ENCODE peak calls at places on chromosome 17, in nine cellular contexts. V is cerebellar nuclear complex; Z is pancreas; C is heart left ventricle; M is RCC 7860; Y is endothelial cell; J is lower lobe of right lung; U is AG10803; P is activated T-helper 9 cell treated with anti-CD3 and anti-CD28 coated beads, Interleukin-2, amount 50 U/mL, for 16 hours. Q is an unnamed sample.

GRCh38 chr17:49439673-49440571 is 25.2 kb upstream of the PHB1 start:
- DNase-seq in V (no peak), Z (no peak), C (no peak), M (peak), Y (no peak), J (no peak), U (peak), P (no peak), Q (peak)

GRCh38 chr17:39027037-39027436 is 59.8 kb upstream of the FBXO47 start:
- DNase-seq in V (no peak), Z (peak), C (peak), M (no peak), Y (peak), J (peak), U (peak), P (no peak), Q (peak)

GRCh38 chr17:82449136-82449882 is 1.2 kb downstream of the CYBC1 start:
- DNase-seq in V (no peak), Z (peak), C (no peak), M (no peak), Y (peak), J (no peak), U (no peak), P (peak), Q (no peak)

GRCh38 chr17:82232322-82232785 is 3.5 kb downstream of the SLC16A3 start:
- DNase-seq in V (no peak), Z (no peak), C (no peak), M (no peak), Y (no peak), J (no peak), U (no peak), P (no peak), Q (no peak)

GRCh38 chr17:57699751-57700186 is 45.3 kb downstream of the CCDC182 start:
- DNase-seq in V (no peak), Z (no peak), C (no peak), M (no peak), Y (no peak), J (no peak), U (peak), P (no peak), Q (no peak)

GRCh38 chr17:41308251-41308917 is 725 bp downstream of the KRTAP16-1 start:
- DNase-seq in V (peak), Z (no peak), C (peak), M (peak), Y (no peak), J (no peak), U (peak), P (peak), Q (no peak)

GRCh38 chr17:74454197-74455024 is 12.0 kb upstream of the CD300A start:
- DNase-seq in V (no peak), Z (no peak), C (no peak), M (no peak), Y (no peak), J (peak), U (peak), P (peak), Q (no peak)

GRCh38 chr17:21298983-21299519 is 14.5 kb downstream of the MAP2K3 start:
- DNase-seq in V (no peak), Z (no peak), C (no peak), M (no peak), Y (no peak), J (no peak), U (no peak), P (no peak), Q (no peak)

GRCh38 chr17:49290690-49291326 is 60.2 kb upstream of the PHOSPHO1 start:
- DNase-seq in V (no peak), Z (no peak), C (no peak), M (no peak), Y (peak), J (no peak), U (peak), P (no peak), Q (peak)

GRCh38 chr17:75869282-75870141 is 8.9 kb downstream of the TRIM47 start:
- DNase-seq in V (no peak), Z (no peak), C (no peak), M (no peak), Y (no peak), J (no peak), U (peak), P (no peak), Q (peak)

GRCh38 chr17:3836551-3836950 is 9.5 kb downstream of the NCBP3 start:
- DNase-seq in V (no peak), Z (no peak), C (no peak), M (no peak), Y (no peak), J (no peak), U (no peak), P (no peak), Q (no peak)

GRCh38 chr17:44906987-44907681 is 7.9 kb upstream of the EFTUD2 start:
- DNase-seq in V (no peak), Z (no peak), C (no peak), M (no peak), Y (no peak), J (no peak), U (no peak), P (no peak), Q (no peak)

GRCh38 chr17:72488542-72489272 is 367.9 kb downstream of the SOX9 start:
- DNase-seq in V (no peak), Z (no peak), C (no peak), M (no peak), Y (no peak), J (no peak), U (no peak), P (no peak), Q (no peak)

GRCh38 chr17:75642221-75643032 is 9.2 kb downstream of the SMIM5 start:
- DNase-seq in V (no peak), Z (no peak), C (peak), M (no peak), Y (no peak), J (no peak), U (no peak), P (no peak), Q (no peak)

GRCh38 chr17:44758414-44759095 is at the start of gene ADAM11:
- DNase-seq in V (no peak), Z (no peak), C (no peak), M (no peak), Y (no peak), J (no peak), U (no peak), P (no peak), Q (no peak)

GRCh38 chr17:49694847-49695697 is 12.7 kb downstream of the SLC35B1 start:
- DNase-seq in V (no peak), Z (no peak), C (no peak), M (no peak), Y (peak), J (no peak), U (peak), P (peak), Q (peak)

GRCh38 chr17:77269696-77270681 is 129.2 kb downstream of the SEC14L1 start:
- DNase-seq in V (no peak), Z (no peak), C (no peak), M (no peak), Y (no peak), J (no peak), U (no peak), P (no peak), Q (no peak)